ENCODE peak calls at places on chromosomes 11 and 22, in six cellular contexts. W is GM03348; N is CD4-positive, alpha-beta T cell; X is testis; S is AML-193; U is lower leg skin. Z is an unnamed sample.

GRCh38 chr11:63667993-63668392 is 3.2 kb downstream of the ATL3 start:
- DNase-seq in S (no peak), W (peak), N (no peak), U (no peak), X (no peak), Z (no peak)

GRCh38 chr22:34599567-34599966 is 466.4 kb upstream of the ISX start:
- DNase-seq in S (no peak), W (no peak), N (no peak), X (no peak), U (no peak), Z (no peak)

GRCh38 chr11:69647761-69648497 is 7.0 kb downstream of the CCND1 start:
- DNase-seq in W (no peak), U (no peak), N (no peak), S (no peak), X (no peak), Z (no peak)

GRCh38 chr11:34208266-34209135 is 103.1 kb downstream of the NAT10 start:
- DNase-seq in U (no peak), N (no peak), S (peak), X (no peak), W (no peak), Z (no peak)

GRCh38 chr11:129728571-129728970 is 87.1 kb upstream of the TMEM45B start:
- DNase-seq in S (no peak), W (no peak), X (no peak), U (no peak), N (no peak), Z (no peak)

GRCh38 chr22:17444204-17444504 is 74.9 kb downstream of the CECR2 start:
- DNase-seq in W (no peak), S (no peak), X (no peak), U (no peak), N (no peak), Z (no peak)

GRCh38 chr22:47119181-47119580 is 356.7 kb downstream of the TBC1D22A start:
- DNase-seq in U (no peak), W (no peak), X (no peak), N (no peak), S (no peak), Z (no peak)

GRCh38 chr22:44839061-44839460 is 86.7 kb downstream of the ARHGAP8 start:
- DNase-seq in U (no peak), X (no peak), N (no peak), S (no peak), W (no peak), Z (no peak)

GRCh38 chr11:70861534-70861933 is 390.8 kb downstream of the SHANK2 start:
- DNase-seq in U (no peak), X (no peak), W (no peak), S (no peak), N (no peak), Z (no peak)

GRCh38 chr11:117715801-117716200 is 81.2 kb downstream of the DSCAML1 start:
- DNase-seq in W (no peak), U (no peak), X (no peak), N (no peak), S (no peak), Z (no peak)

GRCh38 chr11:65560555-65561418 is 2.6 kb upstream of the LTBP3 start:
- DNase-seq in N (no peak), W (peak), X (peak), S (no peak), U (no peak), Z (peak)

GRCh38 chr11:16969010-16970004 is 44.9 kb downstream of the PLEKHA7 start:
- DNase-seq in U (no peak), X (no peak), W (no peak), N (no peak), S (no peak), Z (peak)

GRCh38 chr11:95134491-95134890 is 44.8 kb downstream of the ENDOD1 start:
- DNase-seq in U (peak), N (no peak), X (peak), W (peak), S (no peak), Z (peak)

GRCh38 chr11:48384670-48385069 is 18.4 kb upstream of the OR4C5 start:
- DNase-seq in S (no peak), N (no peak), U (no peak), X (no peak), W (no peak), Z (peak)

GRCh38 chr11:31237819-31238771 is 131.4 kb downstream of the DCDC1 start:
- DNase-seq in S (no peak), N (no peak), U (no peak), X (no peak), W (no peak), Z (no peak)

GRCh38 chr11:70862093-70862492 is 390.3 kb downstream of the SHANK2 start:
- DNase-seq in W (no peak), N (no peak), S (no peak), U (no peak), X (no peak), Z (peak)

GRCh38 chr11:45091563-45092392 is 54.7 kb upstream of the PRDM11 start:
- DNase-seq in U (no peak), X (no peak), N (no peak), S (no peak), W (peak), Z (peak)

GRCh38 chr11:19398273-19398672 is 157.5 kb upstream of the E2F8 start:
- DNase-seq in N (no peak), U (no peak), W (no peak), X (no peak), S (no peak), Z (no peak)

GRCh38 chr11:134439181-134439580 is 27.1 kb upstream of the B3GAT1 start:
- DNase-seq in U (no peak), X (no peak), N (no peak), S (no peak), W (no peak), Z (peak)

GRCh38 chr11:46306296-46306853 is 28.9 kb downstream of the CREB3L1 start:
- DNase-seq in X (no peak), W (no peak), N (no peak), U (no peak), S (no peak), Z (no peak)

GRCh38 chr11:99671808-99672409 is 651.2 kb downstream of the CNTN5 start:
- DNase-seq in W (no peak), S (no peak), N (no peak), U (no peak), X (no peak), Z (no peak)

GRCh38 chr11:114080769-114081168 is 21.3 kb downstream of the ZBTB16 start:
- DNase-seq in X (no peak), N (no peak), W (no peak), S (no peak), U (no peak), Z (no peak)

GRCh38 chr11:73210916-73211667 is 7.0 kb upstream of the P2RY2 start:
- DNase-seq in N (no peak), S (no peak), X (no peak), W (no peak), U (no peak), Z (no peak)

GRCh38 chr22:37932821-37933578 is 20.4 kb downstream of the C22orf23 start:
- DNase-seq in W (no peak), S (no peak), U (no peak), N (no peak), X (peak), Z (no peak)

GRCh38 chr22:30205281-30206115 is 41.1 kb downstream of the LIF start:
- DNase-seq in N (no peak), X (peak), W (peak), U (peak), S (no peak), Z (peak)

Z was measured in WERI-Rb-1.